ENCODE peak calls at places on chromosomes 11 and 22, in five cellular contexts. Z is left ventricle myocardium inferior; W is CD4-positive, alpha-beta T cell; P is GM23338; C is heart left ventricle. S is an unnamed sample.

GRCh38 chr11:614583-615452 is 932 bp downstream of the IRF7 start:
- DNase-seq in Z (peak), W (no peak), P (no peak), C (no peak), S (peak)

GRCh38 chr22:37187552-37187890 is 526 bp downstream of the C1QTNF6 start:
- DNase-seq in Z (no peak), W (no peak), P (no peak), C (no peak), S (no peak)

GRCh38 chr11:124481365-124482323 is 36.1 kb upstream of the OR8B8 start:
- DNase-seq in Z (no peak), W (no peak), P (peak), C (peak), S (peak)

GRCh38 chr11:76276046-76276772 is 69.9 kb upstream of the WNT11 start:
- DNase-seq in Z (no peak), W (no peak), P (no peak), C (no peak), S (no peak)

GRCh38 chr22:42399315-42400271 is 32.6 kb downstream of the NFAM1 start:
- DNase-seq in Z (peak), W (no peak), P (peak), C (no peak), S (peak)

GRCh38 chr11:125268611-125269010 is 104.1 kb downstream of the PKNOX2 start:
- DNase-seq in Z (no peak), W (no peak), P (no peak), C (no peak), S (no peak)

GRCh38 chr11:61685611-61685955 is 5.4 kb downstream of the DAGLA start:
- DNase-seq in Z (no peak), W (no peak), P (no peak), C (no peak), S (no peak)

GRCh38 chr22:28998681-28999080 is 63.0 kb downstream of the C22orf31 start:
- DNase-seq in Z (no peak), W (no peak), P (no peak), C (no peak), S (no peak)

GRCh38 chr22:32623943-32624342 is 149.3 kb downstream of the FBXO7 start:
- DNase-seq in Z (peak), W (no peak), P (no peak), C (no peak), S (no peak)

GRCh38 chr11:67615455-67616430 is 9.0 kb downstream of the NDUFV1 start:
- DNase-seq in Z (no peak), W (no peak), P (peak), C (no peak), S (peak)

GRCh38 chr11:100515087-100515486 is 172.0 kb upstream of the ARHGAP42 start:
- DNase-seq in Z (no peak), W (no peak), P (peak), C (no peak), S (no peak)

GRCh38 chr11:121650520-121651266 is 197.9 kb upstream of the SORL1-AS1 start:
- DNase-seq in Z (no peak), W (no peak), P (no peak), C (no peak), S (no peak)

GRCh38 chr11:44752727-44753126 is 26.0 kb downstream of the TSPAN18 start:
- DNase-seq in Z (no peak), W (no peak), P (no peak), C (no peak), S (no peak)

GRCh38 chr11:64713781-64714363 is 9.1 kb downstream of the NRXN2 start:
- DNase-seq in Z (no peak), W (no peak), P (peak), C (no peak), S (no peak)

GRCh38 chr11:74453373-74453975 is 13.9 kb downstream of the KCNE3 start:
- DNase-seq in Z (peak), W (peak), P (peak), C (peak), S (peak)

GRCh38 chr11:75208444-75208843 is 32.1 kb upstream of the TPBGL start:
- DNase-seq in Z (no peak), W (no peak), P (no peak), C (no peak), S (no peak)

GRCh38 chr11:34175284-34176019 is 70.0 kb downstream of the NAT10 start:
- DNase-seq in Z (no peak), W (no peak), P (no peak), C (no peak), S (no peak)

GRCh38 chr22:49300241-49300640 is 527.4 kb downstream of the BRD1 start:
- DNase-seq in Z (no peak), W (no peak), P (no peak), C (no peak), S (no peak)

GRCh38 chr22:40517631-40518030 is 118.9 kb downstream of the MRTFA start:
- DNase-seq in Z (no peak), W (no peak), P (peak), C (no peak), S (no peak)

GRCh38 chr11:125025968-125026367 is 37.1 kb upstream of the SLC37A2 start:
- DNase-seq in Z (no peak), W (no peak), P (peak), C (no peak), S (no peak)

GRCh38 chr11:46520971-46521745 is 72.7 kb downstream of the AMBRA1 start:
- DNase-seq in Z (no peak), W (no peak), P (peak), C (no peak), S (no peak)

GRCh38 chr22:45207981-45208664 is 32.6 kb downstream of the KIAA0930 start:
- DNase-seq in Z (no peak), W (no peak), P (no peak), C (no peak), S (no peak)

GRCh38 chr11:15815246-15816209 is 540.8 kb downstream of the SOX6 start:
- DNase-seq in Z (no peak), W (no peak), P (no peak), C (no peak), S (no peak)

GRCh38 chr11:80383655-80384054 is 942.8 kb upstream of the TENM4 start:
- DNase-seq in Z (no peak), W (no peak), P (no peak), C (no peak), S (peak)

GRCh38 chr11:66851698-66852465 is 5.0 kb upstream of the LRFN4 start:
- DNase-seq in Z (no peak), W (no peak), P (peak), C (no peak), S (peak)

GRCh38 chr22:39435616-39436015 is 21.2 kb upstream of the MGAT3 start:
- DNase-seq in Z (no peak), W (no peak), P (no peak), C (no peak), S (peak)

GRCh38 chr22:31185056-31185455 is 25.1 kb downstream of the RNF185 start:
- DNase-seq in Z (no peak), W (no peak), P (no peak), C (no peak), S (no peak)

GRCh38 chr11:92342034-92342433 is 117.4 kb downstream of the FAT3 start:
- DNase-seq in Z (no peak), W (no peak), P (no peak), C (no peak), S (no peak)

GRCh38 chr11:132941024-132941646 is 591.2 kb downstream of the OPCML start:
- DNase-seq in Z (no peak), W (no peak), P (peak), C (no peak), S (no peak)

GRCh38 chr11:41788177-41788576 is 328.7 kb upstream of the LRRC4C start:
- DNase-seq in Z (no peak), W (no peak), P (no peak), C (no peak), S (no peak)

GRCh38 chr11:575324-575995 is 810 bp upstream of the PHRF1 start:
- DNase-seq in Z (no peak), W (no peak), P (peak), C (no peak), S (peak)

GRCh38 chr22:50734343-50734771 is 3.6 kb upstream of the ACR start:
- DNase-seq in Z (no peak), W (no peak), P (no peak), C (no peak), S (no peak)

GRCh38 chr11:71947498-71947897 is 18.7 kb downstream of the RNF121 start:
- DNase-seq in Z (no peak), W (no peak), P (no peak), C (no peak), S (no peak)

GRCh38 chr22:37101311-37102063 is 8.0 kb downstream of the TMPRSS6 start:
- DNase-seq in Z (no peak), W (no peak), P (no peak), C (no peak), S (no peak)

GRCh38 chr11:124941703-124942102 is 5.9 kb upstream of the HEPACAM start:
- DNase-seq in Z (no peak), W (no peak), P (no peak), C (no peak), S (no peak)

GRCh38 chr11:12242926-12243325 is 132.5 kb downstream of the MICAL2 start:
- DNase-seq in Z (no peak), W (no peak), P (no peak), C (no peak), S (no peak)

GRCh38 chr11:12242071-12242672 is 131.8 kb downstream of the MICAL2 start:
- DNase-seq in Z (no peak), W (no peak), P (peak), C (no peak), S (no peak)

GRCh38 chr11:12245091-12245490 is 132.3 kb upstream of the PARVA start:
- DNase-seq in Z (no peak), W (no peak), P (no peak), C (no peak), S (no peak)

GRCh38 chr11:12244156-12244555 is 133.2 kb upstream of the PARVA start:
- DNase-seq in Z (no peak), W (no peak), P (no peak), C (no peak), S (no peak)

DNA sequence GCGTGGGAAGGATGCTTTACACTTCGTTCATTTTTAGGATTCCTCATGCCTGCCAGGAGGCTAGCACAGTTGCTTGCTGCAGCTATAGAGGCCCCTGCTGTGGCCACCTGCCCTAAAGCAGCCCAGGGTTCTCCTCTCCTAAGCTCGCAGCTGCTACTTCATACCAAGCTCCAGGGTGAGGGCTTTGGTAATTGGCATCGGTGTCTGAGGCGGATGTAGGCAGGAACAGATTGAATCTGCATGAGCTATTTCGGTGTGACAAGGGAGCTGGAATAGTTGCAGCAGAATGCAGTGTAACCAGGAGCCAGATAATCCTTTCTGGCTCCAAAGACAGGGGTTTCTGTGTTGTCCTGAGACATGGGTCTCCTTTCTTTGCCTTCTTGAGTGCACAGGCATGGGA is 133.1 kb downstream of the MICAL2 start:
- DNase-seq in Z (no peak), W (no peak), P (no peak), C (no peak), S (no peak)
- H3K27ac ChIP-seq in Z (peak), W (no peak), P (no peak), C (no peak), S (no peak)

GRCh38 chr11:84993386-84993785 is 633.8 kb downstream of the DLG2 start:
- DNase-seq in Z (no peak), W (no peak), P (peak), C (no peak), S (peak)
- TF ChIP-seq CTCF in Z (no peak), W (no peak), P (peak), C (no peak), S (peak)

GRCh38 chr11:102451693-102452460 is 688 bp downstream of the TMEM123 start:
- DNase-seq in Z (peak), W (peak), P (peak), C (peak), S (peak)
- H3K27ac ChIP-seq in Z (peak), W (peak), P (no peak), C (peak), S (peak)

DNA sequence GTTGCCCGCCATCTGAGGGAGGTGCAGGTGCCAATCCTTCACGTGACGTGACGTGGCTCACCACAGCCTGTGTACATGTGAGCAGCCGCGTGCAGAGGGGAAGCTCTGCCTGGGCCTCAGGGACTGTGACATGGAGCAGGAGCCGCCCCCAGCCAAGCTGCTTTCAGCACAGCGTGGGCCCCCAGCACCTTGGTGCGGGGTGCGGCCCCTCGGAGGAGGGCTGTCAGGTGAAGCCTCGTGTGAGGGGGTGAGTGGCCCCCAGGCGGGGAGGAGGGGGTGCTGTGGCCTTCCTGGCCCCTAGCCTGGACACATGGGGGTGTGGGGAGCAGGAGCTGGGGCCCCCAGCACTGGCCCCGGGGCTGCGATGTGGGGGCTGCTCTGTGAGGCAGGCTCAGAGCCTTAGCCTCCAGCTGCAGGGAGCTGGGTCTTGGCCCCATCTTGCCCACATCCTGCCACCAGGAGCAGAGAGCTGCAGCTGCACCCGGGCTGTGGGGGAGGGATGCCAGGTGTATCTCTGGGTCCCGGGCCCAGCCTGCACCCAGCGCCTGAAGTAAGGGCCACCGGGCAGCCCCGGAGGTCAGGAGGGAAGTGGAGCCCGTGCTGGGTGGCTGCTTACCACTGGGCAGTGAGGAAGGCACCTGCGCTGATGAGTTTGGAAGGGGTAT is at the start of gene ADORA2A:
- DNase-seq in Z (no peak), W (peak), P (peak), C (no peak), S (no peak)
- TF ChIP-seq CTCF in Z (no peak), W (no peak), P (no peak), C (no peak), S (no peak)